ENCODE peak calls at places on chromosome X, in nine cellular contexts. T is GM12878, Z is heart left ventricle, D is Peyer's patch, L is transverse colon, R is pancreas, E is uterus, I is mucosa of descending colon, Q is breast epithelium. O is an unnamed sample.
A peak's percentile ranks its signal among the peaks of the same experiment; 100 is the strongest.

GRCh38 chrX:110012818-110013484 is 10.0 kb downstream of the TMEM164 start:
- DNase-seq in T (no peak), Z (no peak), D (no peak), L (no peak), R (peak; percentile 23), E (no peak), I (no peak), Q (peak; percentile 26), O (no peak)

GRCh38 chrX:2159393-2159792 is 341.4 kb downstream of the DHRSX start:
- DNase-seq in T (no peak), Z (no peak), D (no peak), L (no peak), R (no peak), E (no peak), I (no peak), Q (no peak), O (no peak)

GRCh38 chrX:13254076-13254785 is 65.6 kb downstream of the ATXN3L start:
- DNase-seq in T (peak; percentile 56), Z (no peak), D (no peak), L (peak; percentile 41), R (peak; percentile 29), E (peak; percentile 36), I (peak; percentile 36), Q (no peak), O (peak; percentile 46)

GRCh38 chrX:1062351-1062750 is 150.1 kb downstream of the CRLF2 start:
- DNase-seq in T (no peak), Z (no peak), D (no peak), L (no peak), R (no peak), E (no peak), I (no peak), Q (no peak), O (no peak)

GRCh38 chrX:54090880-54091279 is 46.6 kb upstream of the PHF8 start:
- DNase-seq in T (no peak), Z (no peak), D (no peak), L (no peak), R (no peak), E (no peak), I (no peak), Q (no peak), O (no peak)

GRCh38 chrX:66022742-66023725 is 16.8 kb downstream of the VSIG4 start:
- DNase-seq in T (no peak), Z (no peak), D (no peak), L (no peak), R (no peak), E (no peak), I (no peak), Q (no peak), O (no peak)

GRCh38 chrX:145910017-145910416 is 92.4 kb downstream of the SLITRK2 start:
- DNase-seq in T (no peak), Z (no peak), D (no peak), L (no peak), R (no peak), E (no peak), I (no peak), Q (no peak), O (no peak)

GRCh38 chrX:134115270-134115669 is 121.7 kb upstream of the CCDC160 start:
- DNase-seq in T (no peak), Z (no peak), D (no peak), L (no peak), R (no peak), E (no peak), I (no peak), Q (no peak), O (no peak)

GRCh38 chrX:41351923-41352322 is 18.0 kb downstream of the DDX3X start:
- DNase-seq in T (no peak), Z (no peak), D (no peak), L (no peak), R (no peak), E (no peak), I (no peak), Q (no peak), O (no peak)

GRCh38 chrX:133645251-133645650 is 230.0 kb upstream of the GPC4 start:
- DNase-seq in T (no peak), Z (no peak), D (no peak), L (no peak), R (no peak), E (peak; percentile 24), I (no peak), Q (no peak), O (no peak)

GRCh38 chrX:153924149-153924861 is 1.8 kb downstream of the ARHGAP4 start:
- DNase-seq in T (no peak), Z (no peak), D (no peak), L (peak; percentile 45), R (no peak), E (no peak), I (no peak), Q (no peak), O (peak; percentile 59)

GRCh38 chrX:133335027-133335426 is 80.3 kb downstream of the GPC4 start:
- DNase-seq in T (no peak), Z (no peak), D (no peak), L (peak; percentile 13), R (no peak), E (no peak), I (no peak), Q (no peak), O (peak; percentile 29)

GRCh38 chrX:154135458-154136229 is 8.4 kb upstream of the OPN1LW start:
- DNase-seq in T (no peak), Z (no peak), D (no peak), L (no peak), R (no peak), E (no peak), I (no peak), Q (no peak), O (no peak)

GRCh38 chrX:45667666-45668065 is 467.0 kb upstream of the DIPK2B start:
- DNase-seq in T (no peak), Z (no peak), D (no peak), L (no peak), R (no peak), E (no peak), I (no peak), Q (no peak), O (no peak)

GRCh38 chrX:2435465-2435864 is 65.3 kb downstream of the DHRSX start:
- DNase-seq in T (no peak), Z (no peak), D (no peak), L (no peak), R (no peak), E (no peak), I (no peak), Q (no peak), O (no peak)

GRCh38 chrX:9189286-9189685 is 155.4 kb upstream of the FAM9B start:
- DNase-seq in T (no peak), Z (no peak), D (no peak), L (no peak), R (no peak), E (no peak), I (no peak), Q (no peak), O (no peak)

DNA sequence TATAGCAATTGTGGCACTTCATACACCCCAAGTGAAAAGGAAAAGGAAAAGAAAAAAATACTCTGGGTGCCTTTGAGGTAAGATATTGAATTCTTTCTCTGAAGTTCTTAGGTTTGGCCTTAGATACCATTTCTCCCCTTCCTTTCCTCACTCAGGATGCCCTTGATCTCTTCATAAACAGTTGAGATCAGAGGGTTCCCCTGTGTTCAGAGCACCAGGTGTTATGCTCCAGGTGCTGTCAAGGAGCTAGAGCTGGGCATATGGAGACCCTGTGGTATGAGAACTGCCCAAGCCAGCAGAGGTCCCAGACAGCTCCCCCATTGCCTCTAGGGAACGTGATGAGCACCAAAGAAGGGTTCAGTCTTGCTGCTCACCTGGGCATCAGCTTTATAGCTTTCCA is 17.1 kb upstream of the CD40LG start:
- DNase-seq in T (no peak), Z (no peak), D (no peak), L (no peak), R (no peak), E (no peak), I (no peak), Q (no peak), O (no peak)
- H3K4me1 ChIP-seq in T (peaks cover 18% of the 10 kb centered on the region), Z (no peaks in the 10 kb centered on the region), D (no peaks in the 10 kb centered on the region), L (no peaks in the 10 kb centered on the region), R (no peaks in the 10 kb centered on the region), E (no peaks in the 10 kb centered on the region), I (no peaks in the 10 kb centered on the region), Q (no peaks in the 10 kb centered on the region), O (no peaks in the 10 kb centered on the region)

GRCh38 chrX:51144828-51145442 is 187.7 kb upstream of the NUDT10 start:
- DNase-seq in T (peak; percentile 1), Z (no peak), D (no peak), L (no peak), R (peak; percentile 18), E (no peak), I (no peak), Q (no peak), O (peak; percentile 51)
- TF ChIP-seq CTCF in T (peak; percentile 80), Z (peak; percentile 25), D (peak; percentile 41), L (peak; percentile 57), R (peak; percentile 66), E (no peak), I (no peak), Q (peak; percentile 22), O (peak; percentile 61)

DNA sequence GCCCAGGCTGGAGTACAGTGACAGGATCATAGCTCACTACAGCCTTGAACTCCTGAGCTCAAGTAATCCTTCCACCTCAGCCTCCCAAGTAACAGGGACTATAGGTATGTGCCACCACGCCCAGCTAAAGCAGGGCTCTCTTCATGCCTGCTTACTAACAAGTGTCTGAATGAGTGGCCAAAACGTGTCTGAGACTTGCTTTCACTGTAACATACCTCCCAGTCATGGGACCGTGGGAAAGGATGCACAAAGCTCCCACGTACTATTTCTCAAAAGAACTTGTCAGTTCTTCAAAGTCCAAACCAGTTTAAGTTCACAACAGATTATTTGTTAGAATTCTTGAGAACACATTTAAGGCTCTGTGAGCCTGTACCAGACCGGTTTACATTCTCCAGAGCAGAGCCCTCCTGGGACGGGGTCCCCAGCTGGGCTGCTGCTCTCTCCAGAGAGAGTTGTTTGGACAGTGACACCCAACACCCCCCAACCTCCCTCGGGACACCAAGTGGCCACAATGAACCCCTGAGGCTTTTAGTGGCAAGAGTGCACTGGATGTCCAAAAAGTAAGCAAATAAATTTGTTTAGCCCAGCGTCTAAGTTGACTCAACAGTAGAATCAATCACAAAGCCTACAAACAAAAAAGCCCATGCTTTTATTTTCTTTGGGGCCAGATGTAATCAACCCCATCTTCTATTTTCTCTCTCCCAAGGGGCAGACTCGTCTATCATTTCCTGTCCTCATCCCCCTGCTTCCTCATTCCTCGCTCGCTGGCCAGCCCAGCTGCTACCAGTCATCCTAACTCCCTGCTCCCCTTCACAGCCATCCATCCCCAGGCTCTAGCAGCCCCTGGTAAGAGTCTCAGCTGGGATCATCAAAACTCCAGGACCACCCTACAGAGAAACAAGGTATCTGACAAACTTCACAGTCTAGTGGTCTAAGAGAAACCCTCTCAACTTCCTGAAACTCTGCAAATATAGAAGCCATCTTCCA is 23.9 kb downstream of the SH3KBP1 start:
- DNase-seq in T (peak; percentile 88), Z (peak; percentile 56), D (no peak), L (no peak), R (no peak), E (no peak), I (no peak), Q (no peak), O (no peak)
- H3K4me1 ChIP-seq in T (peaks cover 53% of the 10 kb centered on the region), Z (no peaks in the 10 kb centered on the region), D (no peaks in the 10 kb centered on the region), L (no peaks in the 10 kb centered on the region), R (no peaks in the 10 kb centered on the region), E (no peaks in the 10 kb centered on the region), I (no peaks in the 10 kb centered on the region), Q (no peaks in the 10 kb centered on the region), O (no peaks in the 10 kb centered on the region)

DNA sequence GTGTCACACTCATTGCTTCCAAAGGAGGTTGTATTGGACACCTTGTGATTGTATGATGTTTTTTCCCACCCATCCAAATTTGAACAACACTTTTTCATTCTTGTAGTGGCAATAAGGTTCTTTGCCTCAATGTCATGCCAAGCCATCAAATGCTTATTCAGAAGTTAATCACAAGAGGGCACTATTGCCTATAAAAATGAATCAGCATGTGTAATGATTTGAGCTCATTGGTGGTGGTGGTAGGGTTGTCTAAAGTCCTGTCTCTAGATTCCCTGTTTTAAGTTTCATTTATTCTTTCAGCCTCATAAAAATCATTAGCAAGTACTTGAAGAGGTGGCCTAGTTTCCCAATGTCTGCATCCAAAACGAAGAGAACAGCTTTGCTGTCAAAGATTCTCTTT is 37.0 kb downstream of the IRS4 start:
- DNase-seq in T (peak; percentile 7), Z (no peak), D (no peak), L (no peak), R (no peak), E (no peak), I (no peak), Q (no peak), O (no peak)
- TF ChIP-seq CTCF in T (peak; percentile 50), Z (no peak), D (peak; percentile 31), L (peak; percentile 11), R (peak; percentile 36), E (no peak), I (no peak), Q (no peak), O (no peak)

O was measured in Caco-2.